ENCODE peak calls at places on chromosome 4, in ten cellular contexts. X is testis, H is lower lobe of right lung, N is K562, A is cardiac muscle cell, I is choroid plexus epithelial cell, Q is WERI-Rb-1, G is B cell, L is right atrium auricular region, B is neural progenitor cell. J is an unnamed sample.

GRCh38 chr4:15077969-15078368 is 75.7 kb downstream of the CPEB2 start:
- DNase-seq in X (no peak), H (no peak), N (no peak), A (no peak), I (peak; percentile 97), Q (no peak), G (no peak), L (no peak), B (no peak), J (no peak)

GRCh38 chr4:13103382-13104015 is 380.6 kb downstream of the RAB28 start:
- DNase-seq in X (no peak), H (no peak), N (no peak), A (no peak), I (no peak), Q (no peak), G (no peak), L (no peak), B (no peak), J (no peak)

GRCh38 chr4:123453006-123453685 is 56.6 kb downstream of the SPRY1 start:
- DNase-seq in X (no peak), H (no peak), N (no peak), A (no peak), I (peak; percentile 46), Q (no peak), G (no peak), L (no peak), B (peak; percentile 4), J (no peak)

GRCh38 chr4:107862658-107863057 is 37.9 kb downstream of the SGMS2 start:
- DNase-seq in X (no peak), H (no peak), N (peak; percentile 5), A (no peak), I (peak; percentile 81), Q (no peak), G (no peak), L (no peak), B (no peak), J (no peak)

GRCh38 chr4:86564795-86565194 is 29.3 kb upstream of the PTPN13 start:
- DNase-seq in X (no peak), H (no peak), N (no peak), A (no peak), I (no peak), Q (no peak), G (no peak), L (no peak), B (no peak), J (peak; percentile 25)

GRCh38 chr4:40446785-40447184 is 111.7 kb downstream of the CHRNA9 start:
- DNase-seq in X (no peak), H (no peak), N (no peak), A (no peak), I (no peak), Q (peak; percentile 57), G (no peak), L (no peak), B (no peak), J (no peak)

GRCh38 chr4:15410750-15411149 is 17.1 kb upstream of the C1QTNF7 start:
- DNase-seq in X (no peak), H (no peak), N (no peak), A (peak; percentile 2), I (peak; percentile 57), Q (no peak), G (peak; percentile 53), L (no peak), B (no peak), J (no peak)

GRCh38 chr4:13537011-13537831 is 7.1 kb downstream of the NKX3-2 start:
- DNase-seq in X (no peak), H (no peak), N (no peak), A (no peak), I (no peak), Q (no peak), G (no peak), L (no peak), B (no peak), J (peak; percentile 20)

GRCh38 chr4:185931375-185931774 is 119.4 kb upstream of the SORBS2 start:
- DNase-seq in X (no peak), H (no peak), N (no peak), A (no peak), I (no peak), Q (no peak), G (no peak), L (no peak), B (no peak), J (no peak)

GRCh38 chr4:110680217-110680616 is 57.3 kb upstream of the PITX2 start:
- DNase-seq in X (no peak), H (no peak), N (no peak), A (no peak), I (no peak), Q (no peak), G (no peak), L (no peak), B (no peak), J (no peak)

GRCh38 chr4:141713771-141714445 is 77.5 kb downstream of the IL15 start:
- DNase-seq in X (no peak), H (no peak), N (no peak), A (no peak), I (peak; percentile 67), Q (no peak), G (no peak), L (no peak), B (no peak), J (no peak)

GRCh38 chr4:18192901-18193300 is 171.3 kb upstream of the LCORL start:
- DNase-seq in X (no peak), H (no peak), N (no peak), A (no peak), I (no peak), Q (peak; percentile 91), G (no peak), L (no peak), B (no peak), J (no peak)

GRCh38 chr4:69122476-69122875 is 26.2 kb downstream of the UGT2B7 start:
- DNase-seq in X (no peak), H (no peak), N (no peak), A (no peak), I (no peak), Q (no peak), G (no peak), L (no peak), B (no peak), J (no peak)

GRCh38 chr4:69782651-69783310 is 22.4 kb upstream of the SULT1B1 start:
- DNase-seq in X (no peak), H (no peak), N (no peak), A (no peak), I (no peak), Q (no peak), G (no peak), L (no peak), B (no peak), J (no peak)

GRCh38 chr4:3496021-3496420 is 32.9 kb downstream of the DOK7 start:
- DNase-seq in X (no peak), H (no peak), N (no peak), A (no peak), I (no peak), Q (no peak), G (no peak), L (no peak), B (no peak), J (no peak)

GRCh38 chr4:137685357-137685756 is 153.1 kb upstream of the PCDH18 start:
- DNase-seq in X (no peak), H (no peak), N (no peak), A (no peak), I (no peak), Q (no peak), G (no peak), L (no peak), B (no peak), J (no peak)

GRCh38 chr4:108980455-108981239 is 217.8 kb upstream of the ETNPPL start:
- DNase-seq in X (no peak), H (no peak), N (no peak), A (no peak), I (no peak), Q (no peak), G (no peak), L (no peak), B (no peak), J (no peak)

GRCh38 chr4:75671802-75672421 is 1.3 kb downstream of the G3BP2 start:
- DNase-seq in X (no peak), H (no peak), N (no peak), A (no peak), I (no peak), Q (no peak), G (no peak), L (no peak), B (no peak), J (no peak)

DNA sequence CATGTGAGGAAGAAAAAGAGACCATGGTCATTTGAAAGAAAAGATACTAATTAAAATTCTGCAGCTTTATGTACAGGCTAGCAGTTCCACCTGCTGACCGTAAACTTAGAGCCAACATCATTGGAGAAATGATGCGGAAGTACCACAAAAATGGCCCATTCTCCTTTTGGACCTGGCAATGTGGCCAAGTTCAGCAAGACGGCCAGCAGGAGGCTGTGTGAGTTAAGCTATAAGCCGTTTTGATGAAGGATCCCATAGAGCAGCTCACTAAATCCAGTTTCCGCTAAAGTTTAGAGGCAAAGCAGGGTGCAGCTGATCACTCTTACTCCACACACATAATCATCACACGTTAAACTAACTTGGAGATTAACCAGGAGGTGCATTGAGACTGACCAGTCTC is 133.8 kb downstream of the LDB2 start:
- DNase-seq in X (no peak), H (no peak), N (peak; percentile 10), A (peak; percentile 20), I (peak; percentile 66), Q (peak; percentile 19), G (no peak), L (no peak), B (peak; percentile 26), J (no peak)
- TF ChIP-seq CTCF in X (no peak), H (peak; percentile 24), N (peak; percentile 28), A (peak; percentile 31), I (peak; percentile 74), Q (peak; percentile 68), G (no peak), L (peak; percentile 37), B (peak; percentile 42), J (no peak)

GRCh38 chr4:26589699-26590098 is 5.8 kb downstream of the TBC1D19 start:
- DNase-seq in X (no peak), H (no peak), N (no peak), A (no peak), I (no peak), Q (no peak), G (no peak), L (no peak), B (no peak), J (no peak)
- TF ChIP-seq CTCF in X (no peak), H (no peak), N (no peak), A (no peak), I (no peak), Q (peak; percentile 9), G (no peak), L (no peak), B (no peak), J (no peak)

DNA sequence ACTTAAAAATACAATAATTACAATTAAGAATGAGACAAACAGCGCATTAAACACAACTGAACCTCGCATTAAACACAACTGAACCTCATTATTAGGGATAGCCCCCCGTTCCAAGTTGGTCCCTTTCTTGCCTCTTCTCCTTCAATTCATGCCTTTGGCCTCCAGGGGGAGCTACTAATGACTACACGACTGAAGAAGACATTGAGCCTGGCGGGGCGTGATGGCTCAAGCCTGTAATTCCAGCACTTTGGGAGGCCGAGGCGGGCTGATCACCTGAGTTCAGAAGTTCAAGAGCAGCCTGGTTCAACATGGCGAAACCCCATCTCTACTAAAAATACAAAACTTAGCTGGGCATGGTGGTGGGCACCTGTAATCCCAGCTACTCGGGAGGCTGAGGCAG is 56.4 kb upstream of the NWD2 start:
- DNase-seq in X (peak; percentile 59), H (no peak), N (peak; percentile 35), A (no peak), I (no peak), Q (peak; percentile 14), G (no peak), L (no peak), B (peak; percentile 28), J (no peak)
- TF ChIP-seq CTCF in X (no peak), H (no peak), N (peak; percentile 33), A (no peak), I (no peak), Q (peak; percentile 43), G (no peak), L (no peak), B (peak; percentile 53), J (peak; percentile 42)

GRCh38 chr4:113878718-113879117 is 100.7 kb downstream of the ARSJ start:
- DNase-seq in X (no peak), H (no peak), N (peak; percentile 2), A (peak; percentile 55), I (peak; percentile 62), Q (peak; percentile 49), G (no peak), L (no peak), B (peak; percentile 83), J (no peak)
- TF ChIP-seq CTCF in X (no peak), H (peak; percentile 13), N (no peak), A (peak; percentile 34), I (peak; percentile 50), Q (peak; percentile 67), G (no peak), L (no peak), B (peak; percentile 76), J (no peak)